ENCODE peak calls at places on chromosomes 6 and 20, in six cellular contexts. W, F, J, X, Q and R are unnamed samples.

GRCh38 chr6:82619573-82619972 is 256.0 kb downstream of the TPBG start:
- DNase-seq in W (no peak), F (no peak), J (no peak), X (no peak), Q (no peak), R (no peak)

GRCh38 chr20:37346526-37347346 is 796 bp downstream of the SRC start:
- DNase-seq in W (peak; percentile 47), F (no peak), J (no peak), X (no peak), Q (no peak), R (peak; percentile 42)

GRCh38 chr6:73234732-73235131 is 9.4 kb upstream of the KHDC1L start:
- DNase-seq in W (no peak), F (peak; percentile 30), J (no peak), X (peak; percentile 88), Q (no peak), R (no peak)

GRCh38 chr20:41245086-41245707 is 72.3 kb downstream of the ZHX3 start:
- DNase-seq in W (no peak), F (no peak), J (no peak), X (peak; percentile 43), Q (no peak), R (no peak)

GRCh38 chr6:31776961-31777666 is at the start of gene VWA7:
- DNase-seq in W (peak; percentile 90), F (no peak), J (peak; percentile 80), X (peak; percentile 73), Q (no peak), R (peak; percentile 29)

GRCh38 chr6:119108076-119108475 is 29.6 kb upstream of the FAM184A start:
- DNase-seq in W (no peak), F (no peak), J (no peak), X (no peak), Q (no peak), R (no peak)

GRCh38 chr20:44720617-44720993 is 5.4 kb downstream of the CCN5 start:
- DNase-seq in W (no peak), F (no peak), J (no peak), X (peak; percentile 79), Q (no peak), R (no peak)

GRCh38 chr20:32538526-32538918 is 46.6 kb downstream of the NOL4L start:
- DNase-seq in W (no peak), F (no peak), J (no peak), X (no peak), Q (no peak), R (peak; percentile 46)

GRCh38 chr20:45085867-45086266 is 15.1 kb downstream of the KCNS1 start:
- DNase-seq in W (no peak), F (no peak), J (no peak), X (no peak), Q (no peak), R (no peak)

GRCh38 chr20:41213150-41213820 is 75.9 kb downstream of the PLCG1 start:
- DNase-seq in W (no peak), F (no peak), J (no peak), X (no peak), Q (no peak), R (no peak)

GRCh38 chr6:164106345-164106769 is 691.8 kb downstream of the QKI start:
- DNase-seq in W (no peak), F (no peak), J (peak; percentile 69), X (peak; percentile 28), Q (peak; percentile 24), R (peak; percentile 37)

GRCh38 chr6:114085206-114085605 is 114.3 kb upstream of the HDAC2 start:
- DNase-seq in W (no peak), F (no peak), J (no peak), X (peak; percentile 47), Q (no peak), R (no peak)

GRCh38 chr6:33702345-33702977 is 9.0 kb downstream of the UQCC2 start:
- DNase-seq in W (peak; percentile 73), F (peak; percentile 29), J (peak; percentile 79), X (peak; percentile 76), Q (peak; percentile 49), R (no peak)

GRCh38 chr6:81751388-81752083 is 945 bp downstream of the TENT5A start:
- DNase-seq in W (peak; percentile 70), F (no peak), J (peak; percentile 18), X (peak; percentile 57), Q (no peak), R (peak; percentile 60)

GRCh38 chr6:111777357-111777756 is 95.9 kb downstream of the FYN start:
- DNase-seq in W (no peak), F (no peak), J (no peak), X (no peak), Q (no peak), R (no peak)

GRCh38 chr20:50519036-50519780 is 9.0 kb downstream of the PTPN1 start:
- DNase-seq in W (peak; percentile 82), F (no peak), J (no peak), X (no peak), Q (no peak), R (no peak)

GRCh38 chr6:80174931-80175572 is 68.6 kb downstream of the BCKDHB start:
- DNase-seq in W (no peak), F (no peak), J (no peak), X (peak; percentile 71), Q (no peak), R (no peak)

GRCh38 chr6:120384671-120385070 is 949.6 kb downstream of the TBC1D32 start:
- DNase-seq in W (no peak), F (no peak), J (no peak), X (peak; percentile 15), Q (no peak), R (no peak)

GRCh38 chr6:149252626-149253025 is 64.9 kb upstream of the TAB2 start:
- DNase-seq in W (no peak), F (no peak), J (no peak), X (no peak), Q (no peak), R (no peak)

GRCh38 chr6:37048851-37049734 is 43.6 kb downstream of the FGD2 start:
- DNase-seq in W (peak; percentile 89), F (peak; percentile 73), J (no peak), X (peak; percentile 94), Q (peak; percentile 69), R (no peak)

GRCh38 chr20:58713801-58714339 is 21.3 kb downstream of the NPEPL1 start:
- DNase-seq in W (peak; percentile 29), F (no peak), J (no peak), X (no peak), Q (no peak), R (no peak)

GRCh38 chr20:35077872-35078271 is 14.7 kb downstream of the TRPC4AP start:
- DNase-seq in W (no peak), F (no peak), J (no peak), X (no peak), Q (no peak), R (no peak)

GRCh38 chr6:40164345-40164755 is 230.1 kb upstream of the MOCS1 start:
- DNase-seq in W (no peak), F (no peak), J (peak; percentile 24), X (no peak), Q (no peak), R (no peak)

GRCh38 chr6:47278545-47278944 is 31.2 kb downstream of the TNFRSF21 start:
- DNase-seq in W (no peak), F (peak; percentile 34), J (peak; percentile 37), X (peak; percentile 63), Q (no peak), R (no peak)

GRCh38 chr20:32358632-32358882 is 426 bp downstream of the ASXL1 start:
- DNase-seq in W (no peak), F (no peak), J (no peak), X (no peak), Q (no peak), R (no peak)

GRCh38 chr6:147738516-147739187 is 230.2 kb downstream of the SAMD5 start:
- DNase-seq in W (no peak), F (no peak), J (no peak), X (no peak), Q (no peak), R (no peak)

GRCh38 chr6:47234258-47234933 is 75.3 kb downstream of the TNFRSF21 start:
- DNase-seq in W (no peak), F (no peak), J (no peak), X (no peak), Q (no peak), R (no peak)

GRCh38 chr6:105511639-105512038 is 108.8 kb upstream of the PREP start:
- DNase-seq in W (no peak), F (no peak), J (no peak), X (no peak), Q (no peak), R (no peak)
- TF ChIP-seq CTCF in W (no peak), F (no peak), J (no peak), X (no peak), Q (no peak), R (no peak)

DNA sequence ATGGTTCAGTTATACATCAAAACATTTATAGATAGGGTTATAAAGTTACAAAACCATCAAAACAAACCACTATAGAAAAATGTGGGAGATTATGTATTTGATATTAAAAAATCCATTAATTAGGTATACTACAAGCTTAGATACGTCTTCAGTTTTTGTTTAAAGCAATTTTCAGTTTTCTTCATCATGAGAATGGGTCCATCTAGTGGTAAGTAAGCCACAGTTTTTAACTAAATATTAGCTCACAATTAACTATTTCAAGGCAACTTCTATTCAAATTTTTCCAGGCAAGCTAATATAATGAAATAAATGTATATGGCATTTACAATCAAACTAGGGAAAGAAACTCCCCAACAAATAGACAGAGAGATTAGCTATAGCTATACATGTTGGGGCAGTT is 44.4 kb downstream of the RNGTT start:
- DNase-seq in W (no peak), F (no peak), J (no peak), X (peak; percentile 29), Q (peak; percentile 19), R (no peak)
- TF ChIP-seq CTCF in W (no peak), F (peak; percentile 33), J (no peak), X (peak; percentile 38), Q (peak; percentile 82), R (peak; percentile 21)

GRCh38 chr6:154733610-154734379 is 579 bp downstream of the SCAF8 start:
- DNase-seq in W (peak; percentile 97), F (peak; percentile 87), J (peak; percentile 98), X (peak; percentile 98), Q (peak; percentile 88), R (peak; percentile 92)
- TF ChIP-seq CTCF in W (no peak), F (no peak), J (no peak), X (no peak), Q (no peak), R (no peak)

DNA sequence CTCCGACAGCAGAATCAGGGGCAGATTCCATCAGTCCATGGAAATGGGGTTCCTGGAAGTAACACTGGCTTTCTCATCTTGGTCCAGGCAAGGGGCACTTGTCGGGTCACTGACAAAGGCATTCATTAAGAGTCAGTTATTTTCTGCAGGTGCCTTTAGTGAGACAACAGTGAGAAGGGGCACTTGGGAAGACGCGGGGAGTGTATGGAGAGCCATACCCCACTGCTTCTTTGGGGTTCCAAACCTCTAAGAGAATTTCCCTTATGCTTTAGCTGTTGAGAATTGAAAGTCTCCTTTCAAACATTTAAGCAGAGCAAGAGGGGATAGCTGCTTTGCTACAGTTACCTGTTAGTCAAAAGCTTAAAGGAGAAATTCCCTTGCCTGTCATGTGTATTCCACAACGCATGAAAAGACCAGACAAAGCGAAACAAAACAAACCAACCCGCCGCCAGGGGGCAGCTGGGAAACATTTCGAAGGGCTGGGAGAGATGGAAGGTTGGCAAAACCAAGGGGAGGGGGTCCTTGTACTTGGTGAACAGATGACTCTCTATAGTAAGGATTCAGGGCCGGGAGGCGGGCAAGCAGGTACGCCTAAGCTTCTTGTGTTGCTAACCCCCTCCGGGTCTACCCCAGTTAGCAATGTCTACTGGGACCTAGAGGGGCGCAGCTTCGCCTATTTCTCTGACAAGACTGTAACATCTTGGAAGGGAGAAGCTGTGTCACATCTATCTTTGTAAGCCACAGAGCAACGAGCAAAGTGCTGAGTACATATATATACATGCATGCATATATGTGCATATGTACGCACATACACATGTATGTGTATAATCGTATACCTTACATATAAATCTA is 474.9 kb upstream of the AGPAT4 start:
- DNase-seq in W (peak; percentile 75), F (no peak), J (peak; percentile 84), X (peak; percentile 19), Q (peak; percentile 19), R (peak; percentile 88)
- TF ChIP-seq CTCF in W (no peak), F (peak; percentile 1), J (peak; percentile 71), X (peak; percentile 18), Q (peak; percentile 75), R (peak; percentile 93)